ENCODE peak calls at places on chromosomes 13 and 19, in ten cellular contexts. T is dorsolateral prefrontal cortex, E is astrocyte of the spinal cord, Y is WERI-Rb-1, R is thoracic aorta, Q is GM12865, V is PC-3, F is breast epithelium, J is cardiac muscle cell, D is IMR-90. B is an unnamed sample.

GRCh38 chr13:52125547-52125946 is 3.3 kb downstream of the NEK5 start:
- DNase-seq in T (no peak), E (no peak), Y (no peak), R (no peak), Q (no peak), V (no peak), F (no peak), J (no peak), D (no peak), B (no peak)

GRCh38 chr19:4896372-4896771 is 6.3 kb downstream of the ARRDC5 start:
- DNase-seq in T (no peak), E (no peak), Y (no peak), R (no peak), Q (no peak), V (peak), F (no peak), J (no peak), D (peak), B (no peak)

GRCh38 chr19:47226426-47227346 is 4.3 kb downstream of the BBC3 start:
- DNase-seq in T (no peak), E (peak), Y (peak), R (peak), Q (peak), V (peak), F (peak), J (peak), D (peak), B (no peak)

GRCh38 chr13:82803341-82803740 is 1078.9 kb downstream of the SLITRK1 start:
- DNase-seq in T (no peak), E (no peak), Y (no peak), R (no peak), Q (no peak), V (no peak), F (no peak), J (no peak), D (no peak), B (no peak)

GRCh38 chr13:30256713-30257432 is 50.5 kb downstream of the KATNAL1 start:
- DNase-seq in T (no peak), E (no peak), Y (no peak), R (no peak), Q (no peak), V (no peak), F (no peak), J (peak), D (no peak), B (no peak)

GRCh38 chr13:63287926-63288325 is 1872.3 kb upstream of the PCDH20 start:
- DNase-seq in T (no peak), E (no peak), Y (no peak), R (no peak), Q (no peak), V (no peak), F (no peak), J (no peak), D (no peak), B (no peak)

GRCh38 chr13:98856983-98857382 is 104.5 kb upstream of the SLC15A1 start:
- DNase-seq in T (peak), E (no peak), Y (no peak), R (no peak), Q (no peak), V (no peak), F (peak), J (no peak), D (no peak), B (no peak)

GRCh38 chr19:6717036-6717435 is 3.4 kb downstream of the C3 start:
- DNase-seq in T (no peak), E (no peak), Y (no peak), R (no peak), Q (no peak), V (no peak), F (no peak), J (no peak), D (no peak), B (no peak)

GRCh38 chr19:40567750-40568494 is 8.8 kb upstream of the SHKBP1 start:
- DNase-seq in T (no peak), E (no peak), Y (no peak), R (no peak), Q (no peak), V (no peak), F (no peak), J (no peak), D (no peak), B (no peak)

GRCh38 chr13:34512811-34513210 is 429.3 kb upstream of the NBEA start:
- DNase-seq in T (no peak), E (no peak), Y (no peak), R (no peak), Q (no peak), V (no peak), F (no peak), J (no peak), D (no peak), B (no peak)

GRCh38 chr13:33367186-33367895 is 81.8 kb upstream of the STARD13 start:
- DNase-seq in T (no peak), E (no peak), Y (no peak), R (no peak), Q (no peak), V (no peak), F (no peak), J (no peak), D (no peak), B (no peak)

GRCh38 chr13:31945202-31945978 is 86.2 kb upstream of the FRY start:
- DNase-seq in T (peak), E (peak), Y (no peak), R (no peak), Q (no peak), V (peak), F (peak), J (peak), D (peak), B (peak)

GRCh38 chr19:35318679-35319448 is 10.1 kb upstream of the CD22 start:
- DNase-seq in T (peak), E (peak), Y (no peak), R (peak), Q (no peak), V (peak), F (peak), J (no peak), D (peak), B (no peak)

GRCh38 chr19:35642798-35643254 is 1.3 kb downstream of the ETV2 start:
- DNase-seq in T (no peak), E (no peak), Y (no peak), R (no peak), Q (peak), V (no peak), F (no peak), J (no peak), D (no peak), B (no peak)

GRCh38 chr19:51018745-51019543 is 565 bp downstream of the KLK10 start:
- DNase-seq in T (no peak), E (no peak), Y (no peak), R (no peak), Q (no peak), V (no peak), F (peak), J (peak), D (no peak), B (no peak)

GRCh38 chr19:15875075-15875474 is 22.8 kb downstream of the CYP4F2 start:
- DNase-seq in T (no peak), E (no peak), Y (no peak), R (no peak), Q (no peak), V (no peak), F (no peak), J (no peak), D (no peak), B (no peak)

GRCh38 chr19:39180749-39181148 is 16.0 kb upstream of the NCCRP1 start:
- DNase-seq in T (no peak), E (no peak), Y (no peak), R (no peak), Q (no peak), V (no peak), F (no peak), J (no peak), D (no peak), B (no peak)

GRCh38 chr19:6819323-6819722 is 46.8 kb downstream of the VAV1 start:
- DNase-seq in T (no peak), E (no peak), Y (no peak), R (no peak), Q (no peak), V (no peak), F (no peak), J (no peak), D (no peak), B (no peak)

GRCh38 chr13:93603043-93603442 is 376.4 kb downstream of the GPC6 start:
- DNase-seq in T (no peak), E (peak), Y (no peak), R (peak), Q (no peak), V (peak), F (no peak), J (no peak), D (peak), B (no peak)

GRCh38 chr19:9863759-9864158 is 28.6 kb downstream of the PIN1 start:
- DNase-seq in T (no peak), E (no peak), Y (no peak), R (no peak), Q (no peak), V (no peak), F (no peak), J (no peak), D (no peak), B (no peak)

GRCh38 chr19:4624733-4625362 is 14.5 kb upstream of the TNFAIP8L1 start:
- DNase-seq in T (no peak), E (no peak), Y (peak), R (no peak), Q (peak), V (peak), F (no peak), J (peak), D (peak), B (no peak)

GRCh38 chr13:73708393-73708985 is 425.7 kb downstream of the KLF12 start:
- DNase-seq in T (no peak), E (peak), Y (peak), R (no peak), Q (peak), V (peak), F (peak), J (peak), D (peak), B (peak)

GRCh38 chr19:11234486-11235075 is 4.8 kb upstream of the ANGPTL8 start:
- DNase-seq in T (no peak), E (no peak), Y (no peak), R (no peak), Q (no peak), V (peak), F (no peak), J (no peak), D (no peak), B (no peak)
- TF ChIP-seq CTCF in T (no peak), E (no peak), Y (no peak), R (no peak), Q (no peak), V (peak), F (no peak), J (no peak), D (no peak), B (no peak)

GRCh38 chr13:76884571-76885202 is 1.5 kb downstream of the KCTD12 start:
- DNase-seq in T (no peak), E (peak), Y (no peak), R (no peak), Q (peak), V (peak), F (no peak), J (peak), D (peak), B (no peak)

GRCh38 chr13:76886005-76886291 is 257 bp downstream of the KCTD12 start:
- DNase-seq in T (peak), E (no peak), Y (no peak), R (no peak), Q (no peak), V (no peak), F (no peak), J (no peak), D (no peak), B (no peak)

GRCh38 chr13:76882431-76882830 is 3.8 kb downstream of the KCTD12 start:
- DNase-seq in T (no peak), E (peak), Y (no peak), R (no peak), Q (peak), V (no peak), F (no peak), J (no peak), D (no peak), B (no peak)

GRCh38 chr13:76885203-76886004 is 801 bp downstream of the KCTD12 start:
- DNase-seq in T (peak), E (peak), Y (peak), R (no peak), Q (peak), V (peak), F (peak), J (peak), D (peak), B (peak)

GRCh38 chr13:76884167-76884566 is 2.0 kb downstream of the KCTD12 start:
- DNase-seq in T (no peak), E (peak), Y (peak), R (no peak), Q (peak), V (no peak), F (peak), J (peak), D (no peak), B (no peak)
- TF ChIP-seq CTCF in T (no peak), E (peak), Y (peak), R (peak), Q (peak), V (no peak), F (no peak), J (peak), D (no peak), B (no peak)

GRCh38 chr19:8835877-8836276 is 3.7 kb downstream of the MBD3L1 start:
- DNase-seq in T (no peak), E (no peak), Y (no peak), R (no peak), Q (no peak), V (no peak), F (no peak), J (no peak), D (no peak), B (no peak)

GRCh38 chr19:8831832-8832131 is 322 bp downstream of the ZNF558 start:
- DNase-seq in T (no peak), E (no peak), Y (no peak), R (no peak), Q (no peak), V (no peak), F (no peak), J (no peak), D (no peak), B (no peak)

GRCh38 chr19:8835446-8835845 is 3.3 kb downstream of the MBD3L1 start:
- DNase-seq in T (no peak), E (no peak), Y (no peak), R (no peak), Q (no peak), V (no peak), F (no peak), J (no peak), D (no peak), B (no peak)

GRCh38 chr19:8831373-8831772 is 731 bp downstream of the ZNF558 start:
- DNase-seq in T (no peak), E (no peak), Y (peak), R (no peak), Q (no peak), V (no peak), F (no peak), J (no peak), D (no peak), B (no peak)

GRCh38 chr19:8832132-8833021 is at the start of the genes MBD3L1 and ZNF558:
- DNase-seq in T (peak), E (peak), Y (peak), R (peak), Q (peak), V (peak), F (peak), J (no peak), D (peak), B (peak)
- TF ChIP-seq CTCF in T (peak), E (peak), Y (peak), R (no peak), Q (peak), V (peak), F (no peak), J (peak), D (peak), B (no peak)

GRCh38 chr13:48580185-48580803 is 47.4 kb upstream of the RCBTB2 start:
- DNase-seq in T (no peak), E (peak), Y (no peak), R (peak), Q (peak), V (peak), F (peak), J (peak), D (peak), B (peak)

GRCh38 chr13:48579167-48579918 is 46.5 kb upstream of the RCBTB2 start:
- DNase-seq in T (no peak), E (no peak), Y (no peak), R (no peak), Q (peak), V (no peak), F (no peak), J (no peak), D (no peak), B (no peak)

GRCh38 chr13:48583859-48584311 is 51.0 kb upstream of the RCBTB2 start:
- DNase-seq in T (no peak), E (no peak), Y (no peak), R (no peak), Q (no peak), V (peak), F (no peak), J (no peak), D (no peak), B (no peak)

GRCh38 chr13:48580886-48581285 is 48.0 kb upstream of the RCBTB2 start:
- DNase-seq in T (no peak), E (no peak), Y (no peak), R (no peak), Q (no peak), V (no peak), F (no peak), J (no peak), D (no peak), B (no peak)

GRCh38 chr13:48582086-48582485 is 49.2 kb upstream of the RCBTB2 start:
- DNase-seq in T (no peak), E (no peak), Y (no peak), R (no peak), Q (no peak), V (no peak), F (no peak), J (no peak), D (no peak), B (no peak)
- TF ChIP-seq CTCF in T (no peak), E (no peak), Y (no peak), R (no peak), Q (no peak), V (no peak), F (no peak), J (no peak), D (no peak), B (no peak)

GRCh38 chr13:24680258-24680920 is at the start of gene ATP12A:
- DNase-seq in T (no peak), E (no peak), Y (peak), R (no peak), Q (peak), V (no peak), F (no peak), J (peak), D (no peak), B (peak)
- TF ChIP-seq CTCF in T (no peak), E (no peak), Y (peak), R (no peak), Q (no peak), V (no peak), F (no peak), J (no peak), D (no peak), B (peak)

GRCh38 chr19:52516191-52516590 is 11.3 kb upstream of the ZNF808 start:
- DNase-seq in T (no peak), E (no peak), Y (no peak), R (no peak), Q (no peak), V (no peak), F (no peak), J (no peak), D (no peak), B (no peak)
- TF ChIP-seq CTCF in T (no peak), E (no peak), Y (no peak), R (no peak), Q (no peak), V (no peak), F (no peak), J (no peak), D (no peak), B (no peak)

GRCh38 chr19:29489182-29489951 is 36.4 kb upstream of the VSTM2B start:
- DNase-seq in T (peak), E (no peak), Y (no peak), R (no peak), Q (no peak), V (no peak), F (no peak), J (no peak), D (no peak), B (no peak)

GRCh38 chr19:29495091-29495490 is 30.7 kb upstream of the VSTM2B start:
- DNase-seq in T (no peak), E (no peak), Y (no peak), R (no peak), Q (no peak), V (no peak), F (no peak), J (no peak), D (no peak), B (peak)

GRCh38 chr19:29491995-29492577 is 33.7 kb upstream of the VSTM2B start:
- DNase-seq in T (peak), E (no peak), Y (no peak), R (no peak), Q (no peak), V (no peak), F (no peak), J (no peak), D (no peak), B (no peak)

GRCh38 chr19:29492761-29493160 is 33.0 kb upstream of the VSTM2B start:
- DNase-seq in T (peak), E (no peak), Y (no peak), R (no peak), Q (no peak), V (peak), F (no peak), J (no peak), D (peak), B (peak)

DNA sequence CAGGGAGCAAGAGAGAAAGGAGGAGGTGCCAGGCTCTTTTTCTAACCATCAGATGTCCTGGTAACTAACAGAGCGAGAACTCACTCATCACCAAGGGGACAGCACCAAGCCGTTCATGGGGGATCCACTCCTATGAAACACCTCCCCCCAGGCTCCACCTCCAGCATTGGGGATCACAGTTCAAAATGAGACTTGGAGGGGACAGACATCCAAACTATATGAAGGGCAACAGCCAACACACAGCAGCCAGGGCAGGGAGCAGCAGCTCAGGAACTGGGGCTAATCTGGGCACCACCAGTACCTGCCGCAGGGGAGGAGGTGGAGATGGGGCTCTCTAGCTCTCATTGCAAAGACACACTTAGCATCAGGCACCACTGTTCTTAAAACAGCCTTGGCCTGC is 34.3 kb upstream of the VSTM2B start:
- DNase-seq in T (peak), E (no peak), Y (no peak), R (no peak), Q (no peak), V (no peak), F (no peak), J (no peak), D (no peak), B (peak)
- TF ChIP-seq CTCF in T (no peak), E (no peak), Y (no peak), R (no peak), Q (no peak), V (no peak), F (no peak), J (no peak), D (no peak), B (no peak)

B was measured in mesothelial cell of epicardium.